ENCODE peak calls at places on chromosomes 1 and 21, in six cellular contexts. C is AG04450, H is foreskin fibroblast, F is B cell, G is coronary artery, X is AG09319. V is an unnamed sample.

GRCh38 chr1:17581389-17582123 is 42.1 kb downstream of the ARHGEF10L start:
- DNase-seq in C (no peak), H (no peak), F (no peak), G (no peak), X (no peak), V (no peak)

GRCh38 chr1:94572780-94573179 is 31.2 kb upstream of the F3 start:
- DNase-seq in C (no peak), H (no peak), F (no peak), G (no peak), X (no peak), V (no peak)

GRCh38 chr1:8154621-8155052 is 128.5 kb upstream of the ERRFI1 start:
- DNase-seq in C (no peak), H (no peak), F (no peak), G (no peak), X (no peak), V (peak; percentile 7)

GRCh38 chr1:99447716-99448115 is 183.4 kb downstream of the PLPPR4 start:
- DNase-seq in C (no peak), H (no peak), F (no peak), G (no peak), X (no peak), V (no peak)

GRCh38 chr1:61253059-61253735 is 170.8 kb downstream of the NFIA start:
- DNase-seq in C (no peak), H (peak; percentile 28), F (no peak), G (no peak), X (peak; percentile 19), V (no peak)

GRCh38 chr21:44734841-44735240 is 23.5 kb upstream of the TSPEAR start:
- DNase-seq in C (no peak), H (no peak), F (no peak), G (no peak), X (no peak), V (peak; percentile 9)

GRCh38 chr1:111203681-111204210 is 3.3 kb upstream of the DENND2D start:
- DNase-seq in C (no peak), H (peak; percentile 41), F (peak; percentile 92), G (no peak), X (no peak), V (peak; percentile 87)

GRCh38 chr1:89959719-89960118 is 35.2 kb upstream of the ZNF326 start:
- DNase-seq in C (no peak), H (no peak), F (no peak), G (no peak), X (no peak), V (no peak)

GRCh38 chr1:23854568-23854967 is 13.5 kb downstream of the FUCA1 start:
- DNase-seq in C (no peak), H (peak; percentile 4), F (no peak), G (no peak), X (no peak), V (no peak)

GRCh38 chr1:43711524-43712386 is 4.4 kb downstream of the ST3GAL3 start:
- DNase-seq in C (peak; percentile 54), H (peak; percentile 79), F (no peak), G (no peak), X (peak; percentile 52), V (no peak)

GRCh38 chr1:41783189-41783639 is 135.5 kb downstream of the HIVEP3 start:
- DNase-seq in C (peak; percentile 51), H (peak; percentile 92), F (no peak), G (no peak), X (peak; percentile 44), V (no peak)

GRCh38 chr1:90579212-90579802 is 137.8 kb downstream of the BARHL2 start:
- DNase-seq in C (no peak), H (peak; percentile 5), F (peak; percentile 47), G (no peak), X (peak; percentile 1), V (peak; percentile 55)

GRCh38 chr1:55214903-55215193 is 316 bp downstream of the USP24 start:
- DNase-seq in C (no peak), H (no peak), F (no peak), G (no peak), X (no peak), V (peak; percentile 64)

GRCh38 chr21:44318489-44319285 is 18.8 kb downstream of the PFKL start:
- DNase-seq in C (no peak), H (no peak), F (no peak), G (no peak), X (no peak), V (no peak)

GRCh38 chr1:59475737-59476136 is 178.8 kb downstream of the FGGY start:
- DNase-seq in C (no peak), H (no peak), F (no peak), G (no peak), X (no peak), V (no peak)

GRCh38 chr1:170265234-170265633 is 119.5 kb downstream of the NTMT2 start:
- DNase-seq in C (no peak), H (no peak), F (no peak), G (no peak), X (no peak), V (no peak)

GRCh38 chr1:170271430-170271829 is 125.7 kb downstream of the NTMT2 start:
- DNase-seq in C (no peak), H (no peak), F (no peak), G (no peak), X (no peak), V (no peak)

GRCh38 chr1:170261669-170262068 is 115.9 kb downstream of the NTMT2 start:
- DNase-seq in C (no peak), H (peak; percentile 66), F (no peak), G (no peak), X (peak; percentile 51), V (no peak)

GRCh38 chr1:170262540-170262939 is 116.8 kb downstream of the NTMT2 start:
- DNase-seq in C (no peak), H (no peak), F (no peak), G (no peak), X (no peak), V (no peak)

DNA sequence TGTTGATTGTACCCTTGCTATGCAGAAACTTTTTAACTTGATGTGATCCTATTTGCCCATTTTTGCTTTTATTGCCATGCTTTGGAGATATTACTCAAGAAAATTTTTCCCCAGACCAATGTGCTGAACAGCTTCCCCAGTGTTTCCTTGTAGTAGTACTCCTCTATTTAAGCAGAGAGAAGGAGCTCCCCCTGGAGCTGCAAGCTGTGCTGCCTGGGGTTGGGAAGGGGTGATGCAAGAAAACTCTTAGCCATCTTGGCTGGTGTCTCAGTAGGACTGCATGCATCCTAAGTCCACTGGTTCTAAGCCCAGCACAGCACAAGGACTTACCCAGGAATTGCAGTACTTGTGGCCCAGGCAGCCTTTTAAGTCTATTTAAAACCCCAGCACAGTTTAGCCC is 121.6 kb downstream of the NTMT2 start:
- DNase-seq in C (no peak), H (no peak), F (no peak), G (no peak), X (no peak), V (no peak)
- TF ChIP-seq CTCF in C (no peak), H (no peak), F (no peak), G (no peak), X (no peak), V (no peak)

GRCh38 chr21:38804617-38805281 is 980 bp upstream of the ETS2 start:
- DNase-seq in C (no peak), H (peak; percentile 55), F (no peak), G (peak; percentile 87), X (no peak), V (peak; percentile 56)
- TF ChIP-seq CTCF in C (peak; percentile 48), H (peak; percentile 26), F (no peak), G (peak; percentile 52), X (peak; percentile 73), V (peak; percentile 47)

GRCh38 chr1:84387480-84388163 is 10.7 kb upstream of the DNASE2B start:
- DNase-seq in C (no peak), H (no peak), F (no peak), G (no peak), X (no peak), V (no peak)
- TF ChIP-seq CTCF in C (peak; percentile 37), H (no peak), F (no peak), G (no peak), X (peak; percentile 22), V (no peak)

GRCh38 chr21:39082656-39083376 is 100.4 kb downstream of the PSMG1 start:
- DNase-seq in C (no peak), H (no peak), F (no peak), G (peak; percentile 72), X (no peak), V (no peak)

GRCh38 chr21:39085843-39086415 is 97.3 kb downstream of the PSMG1 start:
- DNase-seq in C (no peak), H (no peak), F (no peak), G (peak; percentile 58), X (no peak), V (no peak)

GRCh38 chr21:39083377-39084008 is 99.8 kb downstream of the PSMG1 start:
- DNase-seq in C (no peak), H (no peak), F (no peak), G (peak; percentile 69), X (peak; percentile 14), V (no peak)

GRCh38 chr21:39084979-39085729 is 98.1 kb downstream of the PSMG1 start:
- DNase-seq in C (no peak), H (no peak), F (no peak), G (peak; percentile 47), X (no peak), V (no peak)

DNA sequence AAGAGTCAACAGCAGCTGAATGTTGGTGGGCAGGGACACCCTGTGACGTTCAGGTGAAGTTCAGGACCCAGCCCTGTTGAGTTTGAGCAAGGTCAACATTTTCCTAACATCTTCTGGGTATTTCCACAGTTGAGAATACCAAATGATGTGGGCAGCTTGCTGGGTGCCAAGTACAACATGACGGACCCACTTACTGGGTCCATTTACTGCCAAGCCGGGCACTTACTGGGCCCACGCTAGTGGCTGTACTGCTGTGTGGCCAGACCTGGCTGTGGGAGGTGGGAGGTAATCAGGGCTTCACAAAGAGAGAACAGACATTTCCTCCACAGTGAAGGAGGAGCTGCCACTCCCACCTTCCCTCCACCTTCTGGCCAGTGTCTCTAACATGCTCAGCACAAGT is 99.2 kb downstream of the PSMG1 start:
- DNase-seq in C (no peak), H (no peak), F (no peak), G (peak; percentile 69), X (no peak), V (no peak)
- TF ChIP-seq CTCF in C (no peak), H (no peak), F (no peak), G (no peak), X (no peak), V (no peak)